ENCODE peak calls at places on chromosomes 16 and 17, in nine cellular contexts. Q, B, S, A, I, H, M, K and E are unnamed samples.

GRCh38 chr17:27605409-27605808 is 25.6 kb upstream of the LGALS9 start:
- DNase-seq in Q (no peak), B (no peak), S (no peak), A (no peak), I (no peak), H (no peak), M (no peak), K (no peak), E (no peak)

GRCh38 chr16:848510-849253 is 48.1 kb upstream of the GNG13 start:
- DNase-seq in Q (no peak), B (no peak), S (no peak), A (no peak), I (no peak), H (no peak), M (no peak), K (no peak), E (no peak)

GRCh38 chr17:44587339-44587738 is 30.1 kb downstream of the FZD2 start:
- DNase-seq in Q (peak; percentile 33), B (peak; percentile 94), S (no peak), A (peak; percentile 39), I (no peak), H (peak; percentile 88), M (peak; percentile 90), K (peak; percentile 65), E (peak; percentile 98)

GRCh38 chr17:40453881-40454630 is 10.8 kb downstream of the IGFBP4 start:
- DNase-seq in Q (no peak), B (no peak), S (no peak), A (no peak), I (no peak), H (no peak), M (no peak), K (no peak), E (no peak)

GRCh38 chr17:40782450-40782849 is at the start of gene KRT27:
- DNase-seq in Q (no peak), B (no peak), S (no peak), A (no peak), I (no peak), H (no peak), M (no peak), K (no peak), E (no peak)

GRCh38 chr17:7177210-7177953 is 1.8 kb downstream of the ASGR1 start:
- DNase-seq in Q (peak; percentile 95), B (peak; percentile 74), S (peak; percentile 65), A (peak; percentile 51), I (peak; percentile 73), H (peak; percentile 72), M (peak; percentile 73), K (no peak), E (peak; percentile 85)

GRCh38 chr16:69724414-69724873 is 1.9 kb downstream of the NQO1 start:
- DNase-seq in Q (no peak), B (no peak), S (no peak), A (no peak), I (no peak), H (no peak), M (no peak), K (no peak), E (no peak)

GRCh38 chr16:56594292-56594619 is 4.9 kb downstream of the MT3 start:
- DNase-seq in Q (no peak), B (no peak), S (no peak), A (no peak), I (no peak), H (no peak), M (no peak), K (no peak), E (no peak)

GRCh38 chr17:59757881-59758385 is 50.5 kb downstream of the VMP1 start:
- DNase-seq in Q (no peak), B (no peak), S (no peak), A (no peak), I (no peak), H (no peak), M (no peak), K (no peak), E (no peak)

GRCh38 chr16:68267612-68268405 is 3.5 kb downstream of the SLC7A6 start:
- DNase-seq in Q (no peak), B (no peak), S (no peak), A (no peak), I (no peak), H (no peak), M (no peak), K (no peak), E (peak; percentile 80)

GRCh38 chr17:81667754-81668153 is 1.2 kb downstream of the CCDC137 start:
- DNase-seq in Q (peak; percentile 55), B (no peak), S (no peak), A (no peak), I (no peak), H (no peak), M (no peak), K (no peak), E (peak; percentile 40)

GRCh38 chr16:29984137-29984763 is 10.6 kb downstream of the TAOK2 start:
- DNase-seq in Q (no peak), B (no peak), S (no peak), A (no peak), I (no peak), H (no peak), M (no peak), K (no peak), E (no peak)

GRCh38 chr17:78272181-78272913 is 40.9 kb downstream of the TMEM235 start:
- DNase-seq in Q (peak; percentile 15), B (no peak), S (peak; percentile 69), A (peak; percentile 61), I (no peak), H (peak; percentile 70), M (no peak), K (no peak), E (peak; percentile 97)

GRCh38 chr17:68351395-68351794 is 60.1 kb downstream of the ARSG start:
- DNase-seq in Q (peak; percentile 77), B (no peak), S (no peak), A (peak; percentile 30), I (no peak), H (peak; percentile 60), M (no peak), K (no peak), E (no peak)

GRCh38 chr17:68356520-68356919 is 65.2 kb downstream of the ARSG start:
- DNase-seq in Q (no peak), B (no peak), S (peak; percentile 68), A (no peak), I (no peak), H (no peak), M (no peak), K (no peak), E (no peak)

GRCh38 chr17:68355093-68355492 is 63.8 kb downstream of the ARSG start:
- DNase-seq in Q (no peak), B (peak; percentile 69), S (no peak), A (no peak), I (no peak), H (no peak), M (no peak), K (no peak), E (no peak)

GRCh38 chr17:68352041-68352440 is 60.7 kb downstream of the ARSG start:
- DNase-seq in Q (no peak), B (no peak), S (no peak), A (no peak), I (no peak), H (no peak), M (no peak), K (no peak), E (no peak)

GRCh38 chr17:68353121-68353521 is 61.8 kb downstream of the ARSG start:
- DNase-seq in Q (no peak), B (no peak), S (no peak), A (no peak), I (no peak), H (no peak), M (no peak), K (no peak), E (no peak)
- H3K36me3 ChIP-seq in Q (no peaks in the 10 kb centered on the region), B (no peaks in the 10 kb centered on the region), S (no peaks in the 10 kb centered on the region), A (no peaks in the 10 kb centered on the region), I (no peaks in the 10 kb centered on the region), H (no peaks in the 10 kb centered on the region), M (no peaks in the 10 kb centered on the region), K (no peaks in the 10 kb centered on the region), E (no peaks in the 10 kb centered on the region)

DNA sequence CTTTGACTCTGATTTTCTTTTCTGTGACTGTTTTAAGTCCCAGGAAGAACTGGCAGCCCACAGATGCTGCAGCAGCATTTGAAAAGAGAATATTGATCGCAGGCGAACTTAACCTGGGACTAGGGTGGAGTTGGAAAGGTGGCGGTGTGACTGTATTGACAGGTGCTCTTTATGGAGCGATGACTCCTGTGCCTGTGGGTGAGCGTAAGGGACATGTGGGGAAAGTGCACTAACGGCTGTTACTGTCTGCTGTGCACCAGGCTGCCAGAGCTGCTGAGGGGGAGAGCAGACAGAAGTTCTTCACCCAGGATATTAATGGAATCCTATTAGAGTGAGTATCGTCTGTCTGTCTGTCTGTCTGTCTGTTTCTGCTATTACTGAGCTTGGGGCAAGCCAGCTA is 21.3 kb downstream of the UBN1 start:
- DNase-seq in Q (no peak), B (no peak), S (no peak), A (no peak), I (no peak), H (no peak), M (no peak), K (no peak), E (no peak)
- H3K36me3 ChIP-seq in Q (peaks cover 16% of the 10 kb centered on the region), B (peaks cover 12% of the 10 kb centered on the region), S (peaks cover 31% of the 10 kb centered on the region), A (peaks cover 50% of the 10 kb centered on the region), I (peaks cover 48% of the 10 kb centered on the region), H (peaks cover 49% of the 10 kb centered on the region), M (peaks cover 34% of the 10 kb centered on the region), K (peaks cover 81% of the 10 kb centered on the region), E (peaks cover 19% of the 10 kb centered on the region)

DNA sequence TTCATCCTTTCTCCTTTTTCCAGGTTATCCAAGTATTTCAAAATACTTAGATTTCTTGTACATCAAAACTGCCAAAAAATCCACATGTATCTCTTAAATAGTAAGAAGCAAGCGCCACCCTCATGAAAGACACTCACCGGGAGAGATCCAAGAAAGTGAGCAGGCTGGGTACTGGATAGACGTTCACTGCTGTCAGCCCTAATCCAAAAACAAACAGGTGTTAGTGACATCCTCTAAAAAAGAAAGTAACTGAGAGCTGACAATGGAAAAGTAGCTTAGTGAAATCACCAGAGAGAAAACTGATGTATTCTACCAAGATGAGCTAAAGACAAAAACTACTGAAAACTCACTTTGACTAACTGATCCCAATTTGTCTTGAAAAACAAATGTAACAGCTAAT is 46.1 kb downstream of the MARVELD3 start:
- DNase-seq in Q (no peak), B (no peak), S (no peak), A (no peak), I (no peak), H (no peak), M (no peak), K (no peak), E (no peak)
- H3K36me3 ChIP-seq in Q (peaks cover 58% of the 10 kb centered on the region), B (peaks cover 8% of the 10 kb centered on the region), S (peaks cover 9% of the 10 kb centered on the region), A (peaks cover 82% of the 10 kb centered on the region), I (peaks cover 41% of the 10 kb centered on the region), H (peaks cover 62% of the 10 kb centered on the region), M (peaks cover 86% of the 10 kb centered on the region), K (peaks cover 88% of the 10 kb centered on the region), E (peaks cover 5% of the 10 kb centered on the region)

GRCh38 chr16:11554054-11554453 is 32.7 kb downstream of the LITAF start:
- DNase-seq in Q (no peak), B (no peak), S (no peak), A (no peak), I (no peak), H (no peak), M (no peak), K (no peak), E (no peak)
- H3K36me3 ChIP-seq in Q (peaks cover 33% of the 10 kb centered on the region), B (no peaks in the 10 kb centered on the region), S (peaks cover 73% of the 10 kb centered on the region), A (peaks cover 65% of the 10 kb centered on the region), I (no peaks in the 10 kb centered on the region), H (peaks cover 61% of the 10 kb centered on the region), M (peaks cover 71% of the 10 kb centered on the region), K (peaks cover 79% of the 10 kb centered on the region), E (no peaks in the 10 kb centered on the region)

DNA sequence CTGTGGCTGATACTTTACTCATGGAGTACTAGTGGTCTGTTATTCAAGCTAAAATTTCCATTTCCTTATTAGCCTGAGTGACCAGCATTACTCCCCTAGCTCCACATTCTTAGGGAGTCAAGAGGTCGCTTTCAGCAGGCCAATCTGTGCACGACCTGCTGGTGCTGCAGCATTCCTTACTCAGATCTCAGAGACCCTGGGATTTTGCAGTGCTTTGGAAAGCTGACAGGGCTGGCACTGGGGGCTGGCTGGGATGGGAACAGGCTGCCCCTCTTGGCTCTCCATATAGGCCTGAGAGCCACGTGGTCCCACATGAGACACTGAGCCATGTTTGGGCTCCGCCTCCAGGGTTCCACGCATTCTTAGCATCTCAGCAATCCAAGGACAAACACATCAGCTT is 254.7 kb upstream of the CACNG5 start:
- DNase-seq in Q (no peak), B (peak; percentile 66), S (no peak), A (peak; percentile 26), I (no peak), H (no peak), M (peak; percentile 64), K (no peak), E (peak; percentile 57)
- H3K36me3 ChIP-seq in Q (peaks cover 15% of the 10 kb centered on the region), B (no peaks in the 10 kb centered on the region), S (no peaks in the 10 kb centered on the region), A (no peaks in the 10 kb centered on the region), I (no peaks in the 10 kb centered on the region), H (no peaks in the 10 kb centered on the region), M (no peaks in the 10 kb centered on the region), K (no peaks in the 10 kb centered on the region), E (no peaks in the 10 kb centered on the region)